ENCODE peak calls at places on chromosome 7, in eight cellular contexts. D is colonic mucosa; I is GM12865; R is heart left ventricle; J is stimulated activated CD8-positive, alpha-beta memory T cell treated with anti-CD3 and anti-CD28 coated beads, Interleukin-2, amount 100 ng/mL, for 48 hours; K is body of pancreas; M is iris pigment epithelial cell; L is activated CD4-positive, CD25-positive, alpha-beta regulatory T cell treated with anti-CD3 and anti-CD28 coated beads, Interleukin-2, amount 50 U/mL, for 16 hours. Q is an unnamed sample.

GRCh38 chr7:142461437-142461836 is 203.6 kb upstream of the PRSS58 start:
- DNase-seq in D (no peak), I (no peak), R (no peak), J (no peak), K (no peak), M (peak), L (no peak), Q (no peak)

GRCh38 chr7:70056363-70056762 is 458.1 kb downstream of the AUTS2 start:
- DNase-seq in D (no peak), I (no peak), R (no peak), J (no peak), K (no peak), M (no peak), L (no peak), Q (no peak)

GRCh38 chr7:40223451-40224112 is 88.8 kb downstream of the SUGCT start:
- DNase-seq in D (no peak), I (no peak), R (no peak), J (no peak), K (no peak), M (peak), L (no peak), Q (no peak)

GRCh38 chr7:151426486-151426905 is 13.4 kb downstream of the CRYGN start:
- DNase-seq in D (peak), I (no peak), R (peak), J (no peak), K (peak), M (peak), L (no peak), Q (no peak)

GRCh38 chr7:861222-861621 is 15.1 kb upstream of the GET4 start:
- DNase-seq in D (peak), I (no peak), R (no peak), J (no peak), K (no peak), M (no peak), L (no peak), Q (no peak)

GRCh38 chr7:26083113-26083512 is 68.9 kb upstream of the NFE2L3 start:
- DNase-seq in D (no peak), I (no peak), R (no peak), J (no peak), K (no peak), M (peak), L (no peak), Q (no peak)

GRCh38 chr7:92366730-92367129 is 80.6 kb upstream of the GATAD1 start:
- DNase-seq in D (no peak), I (no peak), R (no peak), J (no peak), K (no peak), M (peak), L (no peak), Q (no peak)

GRCh38 chr7:901388-902154 is 25.2 kb downstream of the GET4 start:
- DNase-seq in D (peak), I (peak), R (peak), J (peak), K (peak), M (peak), L (no peak), Q (peak)

GRCh38 chr7:130971297-130971696 is 237.3 kb upstream of the KLF14 start:
- DNase-seq in D (no peak), I (no peak), R (no peak), J (peak), K (no peak), M (no peak), L (no peak), Q (no peak)

GRCh38 chr7:158164101-158165095 is 423.2 kb downstream of the PTPRN2 start:
- DNase-seq in D (no peak), I (no peak), R (no peak), J (no peak), K (no peak), M (no peak), L (no peak), Q (no peak)

GRCh38 chr7:77476871-77477270 is 60.2 kb upstream of the PTPN12 start:
- DNase-seq in D (no peak), I (no peak), R (no peak), J (no peak), K (no peak), M (no peak), L (no peak), Q (no peak)

GRCh38 chr7:97064972-97065587 is 40.4 kb upstream of the DLX5 start:
- DNase-seq in D (no peak), I (peak), R (no peak), J (no peak), K (peak), M (peak), L (no peak), Q (peak)

GRCh38 chr7:92621026-92621540 is 30.9 kb upstream of the FAM133B start:
- DNase-seq in D (peak), I (peak), R (peak), J (peak), K (peak), M (peak), L (peak), Q (peak)

GRCh38 chr7:143214789-143215679 is 6.8 kb upstream of the TAS2R40 start:
- DNase-seq in D (peak), I (peak), R (peak), J (no peak), K (peak), M (peak), L (peak), Q (peak)

GRCh38 chr7:28766359-28766758 is 191.8 kb downstream of the TRIL start:
- DNase-seq in D (no peak), I (no peak), R (no peak), J (no peak), K (no peak), M (no peak), L (no peak), Q (no peak)

GRCh38 chr7:137946015-137946414 is 55.9 kb downstream of the CREB3L2 start:
- DNase-seq in D (no peak), I (no peak), R (no peak), J (no peak), K (no peak), M (no peak), L (no peak), Q (no peak)

GRCh38 chr7:134298902-134299683 is 17.6 kb downstream of the SLC35B4 start:
- DNase-seq in D (peak), I (no peak), R (peak), J (no peak), K (peak), M (peak), L (no peak), Q (no peak)

GRCh38 chr7:90764848-90765570 is 168.9 kb downstream of the CDK14 start:
- DNase-seq in D (no peak), I (no peak), R (no peak), J (no peak), K (no peak), M (no peak), L (no peak), Q (no peak)

GRCh38 chr7:140645166-140645565 is 4.6 kb upstream of the DENND2A start:
- DNase-seq in D (no peak), I (no peak), R (no peak), J (no peak), K (no peak), M (no peak), L (no peak), Q (no peak)

GRCh38 chr7:92609921-92610518 is 19.8 kb upstream of the FAM133B start:
- DNase-seq in D (no peak), I (peak), R (no peak), J (no peak), K (no peak), M (peak), L (no peak), Q (peak)

GRCh38 chr7:112411186-112411795 is 39.0 kb upstream of the IFRD1 start:
- DNase-seq in D (no peak), I (no peak), R (peak), J (no peak), K (peak), M (peak), L (no peak), Q (no peak)

GRCh38 chr7:73522081-73522818 is at the start of gene BAZ1B:
- DNase-seq in D (peak), I (peak), R (peak), J (peak), K (peak), M (peak), L (peak), Q (peak)

GRCh38 chr7:74587435-74588126 is 69.9 kb upstream of the GTF2I start:
- DNase-seq in D (peak), I (peak), R (peak), J (no peak), K (peak), M (peak), L (no peak), Q (no peak)

GRCh38 chr7:90931996-90932912 is 332.0 kb upstream of the FZD1 start:
- DNase-seq in D (no peak), I (peak), R (no peak), J (no peak), K (no peak), M (no peak), L (no peak), Q (no peak)

GRCh38 chr7:4787947-4788626 is 12.7 kb downstream of the AP5Z1 start:
- DNase-seq in D (no peak), I (no peak), R (no peak), J (no peak), K (no peak), M (no peak), L (no peak), Q (no peak)

GRCh38 chr7:132881317-132881716 is 200.6 kb downstream of the CHCHD3 start:
- DNase-seq in D (no peak), I (no peak), R (no peak), J (no peak), K (no peak), M (no peak), L (no peak), Q (no peak)

GRCh38 chr7:84248267-84248666 is 53.7 kb upstream of the SEMA3A start:
- DNase-seq in D (no peak), I (peak), R (no peak), J (no peak), K (no peak), M (peak), L (no peak), Q (peak)

GRCh38 chr7:636396-636795 is 90.1 kb upstream of the DNAAF5 start:
- DNase-seq in D (no peak), I (no peak), R (no peak), J (no peak), K (peak), M (peak), L (no peak), Q (no peak)

GRCh38 chr7:41006591-41006990 is 696.3 kb downstream of the INHBA start:
- DNase-seq in D (no peak), I (no peak), R (no peak), J (no peak), K (no peak), M (peak), L (no peak), Q (no peak)

GRCh38 chr7:146864644-146865043 is 748.0 kb downstream of the CNTNAP2 start:
- DNase-seq in D (no peak), I (no peak), R (no peak), J (no peak), K (no peak), M (no peak), L (no peak), Q (no peak)

GRCh38 chr7:17207220-17207619 is 91.2 kb upstream of the AHR start:
- DNase-seq in D (peak), I (no peak), R (no peak), J (no peak), K (no peak), M (peak), L (no peak), Q (no peak)

GRCh38 chr7:11604505-11604904 is 227.5 kb downstream of the THSD7A start:
- DNase-seq in D (no peak), I (no peak), R (no peak), J (no peak), K (no peak), M (peak), L (no peak), Q (no peak)

GRCh38 chr7:94330474-94331027 is 64.1 kb upstream of the COL1A2 start:
- DNase-seq in D (no peak), I (no peak), R (no peak), J (no peak), K (no peak), M (no peak), L (no peak), Q (no peak)

GRCh38 chr7:1639578-1640175 is 30.4 kb upstream of the ELFN1 start:
- DNase-seq in D (no peak), I (no peak), R (no peak), J (no peak), K (no peak), M (no peak), L (no peak), Q (no peak)

GRCh38 chr7:3861941-3862340 is 560.9 kb downstream of the SDK1 start:
- DNase-seq in D (peak), I (no peak), R (peak), J (no peak), K (peak), M (peak), L (no peak), Q (peak)

GRCh38 chr7:141227454-141227853 is 153.6 kb downstream of the TMEM178B start:
- DNase-seq in D (no peak), I (no peak), R (no peak), J (no peak), K (no peak), M (no peak), L (no peak), Q (no peak)

GRCh38 chr7:128419262-128419661 is 9.5 kb upstream of the IMPDH1 start:
- DNase-seq in D (no peak), I (no peak), R (no peak), J (no peak), K (no peak), M (no peak), L (no peak), Q (no peak)

GRCh38 chr7:101712652-101713051 is 83.6 kb upstream of the MYL10 start:
- DNase-seq in D (no peak), I (no peak), R (no peak), J (no peak), K (no peak), M (no peak), L (no peak), Q (no peak)

GRCh38 chr7:17432793-17433192 is 134.3 kb downstream of the AHR start:
- DNase-seq in D (no peak), I (no peak), R (no peak), J (no peak), K (no peak), M (no peak), L (no peak), Q (no peak)

GRCh38 chr7:36400606-36401005 is 10.9 kb downstream of the ANLN start:
- DNase-seq in D (no peak), I (no peak), R (no peak), J (no peak), K (no peak), M (peak), L (no peak), Q (no peak)

Q was measured in MV-4-11.